ENCODE peak calls at places on chromosomes 3 and 15, in five cellular contexts. C is fibroblast of lung; H is IMR-90; A is gastrocnemius medialis; N is CD8-positive, alpha-beta T cell. R is an unnamed sample. For H3K4me1, the result is how much of the 10 kb centered on the place peaks cover.

GRCh38 chr15:56040081-56041035 is 46.9 kb upstream of the NEDD4 start:
- DNase-seq in C (peak), N (no peak), H (peak), A (peak), R (peak)

GRCh38 chr3:58564456-58565160 is 12.6 kb downstream of the FAM107A start:
- DNase-seq in N (no peak), A (no peak), C (peak), H (peak), R (peak)

GRCh38 chr15:77533986-77534385 is 98.7 kb downstream of the LINGO1 start:
- DNase-seq in N (no peak), C (no peak), H (no peak), A (no peak), R (no peak)

GRCh38 chr3:170992854-170993253 is 33.7 kb downstream of the SLC2A2 start:
- DNase-seq in N (no peak), H (peak), C (peak), A (no peak), R (no peak)

GRCh38 chr15:66938114-66938830 is 127.1 kb upstream of the SMAD3 start:
- DNase-seq in A (no peak), N (no peak), H (no peak), C (no peak), R (no peak)

GRCh38 chr3:114860526-114860925 is 286.6 kb downstream of the ZBTB20 start:
- DNase-seq in H (no peak), C (no peak), A (no peak), N (no peak), R (no peak)

GRCh38 chr3:4583441-4583840 is 90.3 kb downstream of the ITPR1 start:
- DNase-seq in H (peak), C (peak), N (no peak), A (no peak), R (no peak)

GRCh38 chr3:195065142-195065863 is 205.7 kb downstream of the XXYLT1 start:
- DNase-seq in N (no peak), C (no peak), H (no peak), A (no peak), R (no peak)

GRCh38 chr3:171748341-171748918 is 61.9 kb downstream of the PLD1 start:
- DNase-seq in H (peak), N (no peak), C (peak), A (no peak), R (no peak)

GRCh38 chr3:177229791-177230190 is 32.5 kb upstream of the TBL1XR1 start:
- DNase-seq in A (no peak), H (peak), C (peak), N (no peak), R (no peak)

GRCh38 chr3:155387571-155387970 is 94.1 kb upstream of the STRIT1 start:
- DNase-seq in A (no peak), H (no peak), N (no peak), C (no peak), R (no peak)

GRCh38 chr3:124826703-124827102 is 60.5 kb downstream of the ITGB5 start:
- DNase-seq in N (no peak), C (peak), A (no peak), H (peak), R (no peak)

GRCh38 chr15:101499863-101500713 is 10.6 kb upstream of the PCSK6 start:
- DNase-seq in N (no peak), H (no peak), A (peak), C (no peak), R (peak)

GRCh38 chr15:96126859-96127258 is 203.6 kb upstream of the NR2F2 start:
- DNase-seq in H (no peak), A (no peak), C (no peak), N (no peak), R (no peak)

GRCh38 chr3:151382671-151383070 is 1.9 kb downstream of the P2RY12 start:
- DNase-seq in H (no peak), A (no peak), C (no peak), N (no peak), R (no peak)

GRCh38 chr3:122564155-122564912 is at the start of the genes DTX3L and PARP9:
- DNase-seq in N (peak), H (peak), C (peak), A (peak), R (peak)

GRCh38 chr15:90889313-90889730 is 5.0 kb downstream of the FES start:
- DNase-seq in A (no peak), C (no peak), N (no peak), H (no peak), R (no peak)

GRCh38 chr3:156987946-156988345 is 161.8 kb downstream of the LEKR1 start:
- DNase-seq in C (no peak), A (no peak), H (no peak), N (no peak), R (no peak)

GRCh38 chr3:138348107-138348949 is at the start of gene MRAS:
- DNase-seq in H (peak), C (peak), N (peak), A (peak), R (peak)

GRCh38 chr3:24156466-24156865 is 211.4 kb downstream of the NR1D2 start:
- DNase-seq in N (no peak), C (no peak), A (no peak), H (peak), R (no peak)

GRCh38 chr15:42919794-42920280 is 741 bp downstream of the TTBK2 start:
- DNase-seq in A (peak), C (peak), N (peak), H (peak), R (peak)

GRCh38 chr15:25689592-25689991 is 173.5 kb downstream of the ATP10A start:
- DNase-seq in C (no peak), N (no peak), A (no peak), H (no peak), R (no peak)

GRCh38 chr15:63041982-63042878 is at the start of gene TPM1:
- DNase-seq in H (peak), N (no peak), A (peak), C (peak), R (peak)

GRCh38 chr3:15330031-15330596 is 2.3 kb downstream of the SH3BP5 start:
- DNase-seq in C (peak), A (peak), H (peak), N (no peak), R (peak)

GRCh38 chr3:161171639-161172552 is 49.2 kb upstream of the NMD3 start:
- DNase-seq in H (no peak), N (no peak), A (no peak), C (peak), R (no peak)

GRCh38 chr3:114214542-114215341 is 22.6 kb downstream of the ZNF80 start:
- DNase-seq in A (no peak), H (no peak), N (peak), C (no peak), R (no peak)

GRCh38 chr3:158313344-158313927 is 203.5 kb downstream of the RSRC1 start:
- DNase-seq in H (peak), N (no peak), A (no peak), C (peak), R (no peak)

GRCh38 chr3:32493437-32494414 is 8.9 kb downstream of the CMTM6 start:
- DNase-seq in N (no peak), C (no peak), A (no peak), H (peak), R (no peak)

GRCh38 chr3:194369522-194370279 is at the start of gene LRRC15:
- DNase-seq in H (peak), N (no peak), C (peak), A (no peak), R (peak)

GRCh38 chr3:42148982-42149432 is 57.9 kb downstream of the TRAK1 start:
- DNase-seq in H (peak), C (peak), A (peak), N (no peak), R (peak)

GRCh38 chr15:71261934-71262333 is 146.7 kb downstream of the THSD4 start:
- DNase-seq in A (no peak), C (no peak), N (no peak), H (no peak), R (no peak)

GRCh38 chr3:143207338-143207961 is 87.9 kb downstream of the CHST2 start:
- DNase-seq in N (no peak), A (no peak), H (peak), C (peak), R (no peak)

GRCh38 chr3:151395806-151396205 is 11.3 kb upstream of the P2RY12 start:
- DNase-seq in N (no peak), A (no peak), C (peak), H (peak), R (no peak)

GRCh38 chr15:31280037-31280830 is 46.4 kb upstream of the KLF13 start:
- DNase-seq in N (no peak), H (no peak), C (no peak), A (no peak), R (peak)

GRCh38 chr3:148727242-148727641 is 29.5 kb downstream of the AGTR1 start:
- DNase-seq in N (no peak), A (no peak), H (no peak), C (peak), R (peak)

GRCh38 chr3:32097768-32098167 is 8.7 kb upstream of the GPD1L start:
- DNase-seq in A (no peak), C (no peak), N (no peak), H (no peak), R (no peak)

GRCh38 chr15:69997701-69998273 is 99.9 kb downstream of the TLE3 start:
- DNase-seq in C (peak), H (peak), A (no peak), N (no peak), R (peak)
- H3K4me1 ChIP-seq in C (under half), H (under half), A (under half), N (under half), R (under half)

GRCh38 chr3:11297126-11297525 is 24.9 kb downstream of the ATG7 start:
- DNase-seq in H (no peak), C (no peak), A (no peak), N (no peak), R (no peak)
- H3K4me3 ChIP-seq in H (no peak), C (no peak), A (no peak), N (no peak), R (no peak)

GRCh38 chr3:128317698-128318231 is 148.9 kb downstream of the DNAJB8 start:
- DNase-seq in C (peak), N (no peak), H (no peak), A (no peak), R (no peak)
- TF ChIP-seq CTCF in C (no peak), N (no peak), H (no peak), A (no peak), R (no peak)

GRCh38 chr15:59221479-59221878 is 14.8 kb downstream of the LDHAL6B start:
- DNase-seq in N (no peak), H (no peak), C (no peak), A (no peak), R (no peak)
- H3K4me1 ChIP-seq in N (under half), H (under half), C (under half), A (under half), R (under half)

DNA sequence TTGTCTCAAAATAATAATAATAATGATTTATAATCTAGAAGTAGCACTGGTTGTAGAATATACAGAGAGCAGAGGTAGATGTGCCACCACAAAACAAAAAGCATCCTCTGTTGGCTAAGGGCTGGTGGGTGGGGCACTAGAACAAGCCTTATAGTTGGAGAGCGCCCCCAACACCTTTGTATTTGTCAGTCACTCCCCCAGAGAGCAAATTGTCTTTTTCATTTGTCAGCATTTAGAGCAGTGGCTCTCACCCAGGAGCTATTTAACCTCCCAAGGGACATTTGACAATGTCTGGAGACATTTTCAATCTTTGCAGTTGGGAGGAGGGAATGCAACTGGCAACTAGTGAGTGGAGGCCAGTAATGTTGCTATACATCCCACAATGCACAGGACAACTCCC is 6.3 kb downstream of the KAT2B start:
- DNase-seq in C (no peak), N (no peak), A (no peak), H (no peak), R (no peak)
- H3K4me3 ChIP-seq in C (no peak), N (no peak), A (no peak), H (no peak), R (no peak)

GRCh38 chr3:19392146-19392545 is 243.8 kb downstream of the KCNH8 start:
- DNase-seq in H (no peak), A (no peak), N (no peak), C (no peak), R (no peak)

GRCh38 chr3:19396726-19397125 is 248.4 kb downstream of the KCNH8 start:
- DNase-seq in N (no peak), C (no peak), H (no peak), A (no peak), R (no peak)

GRCh38 chr3:19399836-19400235 is 251.5 kb downstream of the KCNH8 start:
- DNase-seq in A (no peak), H (no peak), C (no peak), N (no peak), R (no peak)

GRCh38 chr3:19399356-19399755 is 251.0 kb downstream of the KCNH8 start:
- DNase-seq in H (no peak), N (no peak), A (no peak), C (no peak), R (no peak)

DNA sequence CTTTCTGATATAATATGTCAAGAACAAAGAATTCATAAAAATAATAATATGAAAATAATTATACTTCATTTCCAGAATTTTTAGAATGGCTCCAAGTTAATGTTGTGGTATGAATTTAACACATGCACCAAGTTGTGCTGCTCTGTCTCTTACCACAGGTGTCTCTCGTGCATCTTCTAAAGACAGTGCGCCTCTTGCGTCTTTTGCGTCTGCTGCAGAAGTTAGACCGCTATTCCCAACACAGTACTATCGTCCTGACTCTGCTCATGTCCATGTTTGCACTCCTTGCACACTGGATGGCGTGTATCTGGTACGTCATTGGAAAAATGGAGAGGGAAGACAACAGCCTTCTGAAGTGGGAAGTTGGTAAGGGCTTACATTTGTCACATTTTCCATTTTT is 246.6 kb downstream of the KCNH8 start:
- DNase-seq in N (no peak), C (no peak), H (no peak), A (no peak), R (no peak)
- TF ChIP-seq CTCF in N (no peak), C (no peak), H (no peak), A (no peak), R (no peak)

GRCh38 chr15:37045859-37046318 is 54.5 kb downstream of the MEIS2 start:
- DNase-seq in A (no peak), C (no peak), N (no peak), H (no peak), R (no peak)

GRCh38 chr15:37054336-37054735 is 46.0 kb downstream of the MEIS2 start:
- DNase-seq in H (no peak), N (no peak), C (no peak), A (no peak), R (no peak)

GRCh38 chr15:37046876-37047614 is 53.3 kb downstream of the MEIS2 start:
- DNase-seq in A (no peak), N (no peak), C (peak), H (peak), R (no peak)

GRCh38 chr15:37053070-37053653 is 47.2 kb downstream of the MEIS2 start:
- DNase-seq in C (peak), N (no peak), A (no peak), H (peak), R (no peak)

GRCh38 chr15:37050345-37050744 is 50.0 kb downstream of the MEIS2 start:
- DNase-seq in A (no peak), N (no peak), H (no peak), C (no peak), R (no peak)
- H3K4me1 ChIP-seq in A (under half), N (under half), H (under half), C (under half), R (under half)

R was measured in transverse colon.